ENCODE peak calls at places on chromosomes 7 and 10, in four cellular contexts. Z is fibroblast of pulmonary artery; J is effector memory CD4-positive, alpha-beta T cell; R is psoas muscle. Q is an unnamed sample.

GRCh38 chr10:53222806-53223205 is 450.2 kb upstream of the MBL2 start:
- DNase-seq in Z (no peak), R (no peak), J (no peak), Q (no peak)

GRCh38 chr10:92242910-92243671 is 47.8 kb downstream of the CPEB3 start:
- DNase-seq in R (peak), J (no peak), Z (peak), Q (no peak)

GRCh38 chr7:101632641-101633040 is 3.5 kb upstream of the MYL10 start:
- DNase-seq in Z (no peak), R (no peak), J (no peak), Q (no peak)

GRCh38 chr7:128805225-128805624 is 13.5 kb downstream of the CCDC136 start:
- DNase-seq in Z (no peak), J (no peak), R (no peak), Q (no peak)

GRCh38 chr10:99938563-99938962 is 71.2 kb downstream of the DNMBP start:
- DNase-seq in R (no peak), J (no peak), Z (peak), Q (no peak)

GRCh38 chr7:114085592-114086490 is 167.0 kb upstream of the PPP1R3A start:
- DNase-seq in J (no peak), R (peak), Z (peak), Q (no peak)

GRCh38 chr10:70693619-70694286 is 21.4 kb downstream of the ADAMTS14 start:
- DNase-seq in R (peak), J (no peak), Z (peak), Q (no peak)

GRCh38 chr10:43396061-43396927 is 12.7 kb downstream of the HNRNPF start:
- DNase-seq in Z (peak), R (peak), J (peak), Q (no peak)

GRCh38 chr10:130936844-130937243 is 374.7 kb downstream of the TCERG1L start:
- DNase-seq in J (no peak), R (no peak), Z (no peak), Q (no peak)

GRCh38 chr7:2658941-2659340 is 27.2 kb downstream of the TTYH3 start:
- DNase-seq in R (no peak), J (no peak), Z (no peak), Q (no peak)

GRCh38 chr10:29557665-29558064 is 77.1 kb downstream of the SVIL start:
- DNase-seq in Z (no peak), J (no peak), R (no peak), Q (no peak)

GRCh38 chr7:142301923-142302550 is 44.2 kb upstream of the PRSS58 start:
- DNase-seq in R (no peak), J (no peak), Z (no peak), Q (no peak)

GRCh38 chr7:73770002-73770859 is at the start of gene CLDN3:
- DNase-seq in Z (no peak), J (no peak), R (peak), Q (no peak)

GRCh38 chr10:29627201-29628105 is 7.3 kb downstream of the SVIL start:
- DNase-seq in Z (peak), R (no peak), J (no peak), Q (no peak)

GRCh38 chr10:102603946-102604345 is 40.3 kb upstream of the TRIM8 start:
- DNase-seq in R (no peak), J (no peak), Z (peak), Q (no peak)

GRCh38 chr7:84073476-84073875 is 121.1 kb downstream of the SEMA3A start:
- DNase-seq in R (no peak), J (no peak), Z (peak), Q (no peak)

GRCh38 chr7:88789480-88790064 is 6.0 kb downstream of the TEX47 start:
- DNase-seq in J (no peak), Z (peak), R (no peak), Q (no peak)

GRCh38 chr7:127986581-127987461 is 44.4 kb downstream of the LRRC4 start:
- DNase-seq in R (no peak), Z (no peak), J (no peak), Q (no peak)

GRCh38 chr10:116444527-116445142 is 17.0 kb downstream of the PNLIPRP3 start:
- DNase-seq in Z (peak), R (no peak), J (no peak), Q (no peak)

GRCh38 chr10:86969421-86970041 is 1.2 kb downstream of the ADIRF start:
- DNase-seq in R (peak), Z (no peak), J (no peak), Q (no peak)

GRCh38 chr10:70135046-70135445 is 2.4 kb upstream of the AIFM2 start:
- DNase-seq in J (no peak), R (no peak), Z (no peak), Q (no peak)

GRCh38 chr10:112275512-112276245 is 7.5 kb upstream of the TECTB start:
- DNase-seq in R (no peak), J (no peak), Z (no peak), Q (no peak)

GRCh38 chr7:103795112-103795511 is 194.3 kb downstream of the RELN start:
- DNase-seq in J (no peak), Z (no peak), R (no peak), Q (no peak)

GRCh38 chr7:5448378-5449042 is 24.9 kb upstream of the TNRC18 start:
- DNase-seq in R (no peak), Z (no peak), J (no peak), Q (no peak)

GRCh38 chr7:79268730-79269129 is 184.7 kb downstream of the MAGI2 start:
- DNase-seq in R (no peak), J (no peak), Z (no peak), Q (no peak)

GRCh38 chr10:126618466-126618865 is 52.0 kb downstream of the C10orf90 start:
- DNase-seq in J (no peak), Z (no peak), R (no peak), Q (no peak)

GRCh38 chr7:38283107-38283506 is 9.7 kb upstream of the TARP start:
- DNase-seq in J (no peak), Z (no peak), R (no peak), Q (no peak)

GRCh38 chr10:32377458-32378370 is 30.8 kb upstream of the EPC1 start:
- DNase-seq in Z (peak), J (no peak), R (no peak), Q (no peak)

GRCh38 chr7:100396421-100396982 is 23.2 kb downstream of the PILRA start:
- DNase-seq in R (no peak), J (no peak), Z (no peak), Q (no peak)

GRCh38 chr10:130226012-130226411 is 89.8 kb downstream of the GLRX3 start:
- DNase-seq in R (no peak), J (no peak), Z (no peak), Q (no peak)

GRCh38 chr7:158740657-158741293 is 36.2 kb upstream of the NCAPG2 start:
- DNase-seq in Z (peak), J (no peak), R (no peak), Q (no peak)

GRCh38 chr10:63901916-63902315 is 380.7 kb downstream of the REEP3 start:
- DNase-seq in R (no peak), Z (peak), J (no peak), Q (no peak)

GRCh38 chr10:78555128-78555527 is 513.6 kb upstream of the ZMIZ1 start:
- DNase-seq in J (no peak), Z (no peak), R (no peak), Q (no peak)
- H3K4me3 ChIP-seq in J (no peak), Z (no peak), R (no peak), Q (no peak)

GRCh38 chr7:16099302-16099832 is 322.0 kb downstream of the CRPPA start:
- DNase-seq in J (no peak), Z (no peak), R (no peak), Q (no peak)

GRCh38 chr7:16092711-16093110 is 328.6 kb downstream of the CRPPA start:
- DNase-seq in J (no peak), Z (no peak), R (no peak), Q (no peak)

GRCh38 chr7:16098058-16098457 is 323.3 kb downstream of the CRPPA start:
- DNase-seq in J (no peak), Z (peak), R (no peak), Q (no peak)

GRCh38 chr7:16094651-16095050 is 326.7 kb downstream of the CRPPA start:
- DNase-seq in J (no peak), Z (no peak), R (no peak), Q (no peak)

DNA sequence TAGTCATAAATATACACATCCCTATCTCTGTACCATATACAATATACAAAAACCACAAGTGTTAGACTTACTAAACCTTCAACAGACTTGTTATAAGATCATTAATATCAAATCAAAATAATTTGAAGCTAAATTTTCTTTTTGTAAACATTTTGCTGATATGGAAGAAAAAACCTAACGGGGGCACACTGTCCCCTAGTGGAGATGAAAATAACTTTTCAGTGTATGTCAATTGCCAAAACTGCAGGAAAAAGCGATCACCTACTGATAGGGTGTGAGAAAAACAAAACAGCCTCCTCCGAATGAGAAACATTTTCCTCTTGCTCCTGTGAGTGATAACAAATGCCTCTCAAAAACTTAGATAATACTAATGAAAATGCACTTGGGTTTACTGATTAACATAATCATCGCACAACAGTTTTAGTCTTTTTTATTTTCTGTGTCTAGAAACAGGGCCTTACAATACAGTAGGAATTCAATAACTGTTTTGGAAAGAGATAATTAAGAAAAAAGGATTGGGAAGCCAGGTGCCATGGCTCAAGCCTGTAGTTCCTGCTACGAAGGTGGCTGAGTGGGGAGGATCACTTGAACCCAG is 322.7 kb downstream of the CRPPA start:
- DNase-seq in J (no peak), Z (peak), R (no peak), Q (no peak)
- H3K4me3 ChIP-seq in J (no peak), Z (no peak), R (no peak), Q (no peak)

GRCh38 chr7:98879989-98880337 is 1.6 kb downstream of the TRRAP start:
- DNase-seq in J (no peak), R (no peak), Z (no peak), Q (no peak)
- H3K4me3 ChIP-seq in J (peak), R (peak), Z (peak), Q (peak)

GRCh38 chr10:23194966-23195845 is 3.1 kb downstream of the PTF1A start:
- DNase-seq in J (no peak), R (no peak), Z (no peak), Q (no peak)

GRCh38 chr10:23193435-23194074 is 1.4 kb downstream of the PTF1A start:
- DNase-seq in J (no peak), R (no peak), Z (no peak), Q (no peak)

GRCh38 chr10:23195846-23196200 is 3.7 kb downstream of the PTF1A start:
- DNase-seq in J (no peak), Z (no peak), R (no peak), Q (no peak)

GRCh38 chr10:23192741-23193434 is 776 bp downstream of the PTF1A start:
- DNase-seq in R (no peak), J (no peak), Z (no peak), Q (no peak)

GRCh38 chr10:23194471-23194965 is 2.4 kb downstream of the PTF1A start:
- DNase-seq in Z (no peak), J (no peak), R (no peak), Q (no peak)
- H3K4me3 ChIP-seq in Z (no peak), J (no peak), R (peak), Q (no peak)

GRCh38 chr10:11440250-11441150 is 170.9 kb downstream of the USP6NL start:
- DNase-seq in R (no peak), Z (no peak), J (no peak), Q (no peak)
- H3K4me3 ChIP-seq in R (no peak), Z (no peak), J (peak), Q (no peak)

GRCh38 chr7:157682946-157683239 is 346.1 kb downstream of the DNAJB6 start:
- DNase-seq in J (no peak), R (no peak), Z (no peak), Q (no peak)

GRCh38 chr7:157683251-157684156 is 346.7 kb downstream of the DNAJB6 start:
- DNase-seq in J (no peak), R (no peak), Z (no peak), Q (no peak)

GRCh38 chr7:157685430-157686284 is 348.9 kb downstream of the DNAJB6 start:
- DNase-seq in R (no peak), J (no peak), Z (no peak), Q (no peak)

GRCh38 chr7:157684596-157685429 is 348.0 kb downstream of the DNAJB6 start:
- DNase-seq in Z (no peak), R (no peak), J (no peak), Q (no peak)

GRCh38 chr7:157684157-157684595 is 347.4 kb downstream of the DNAJB6 start:
- DNase-seq in R (no peak), J (no peak), Z (no peak), Q (no peak)
- H3K4me3 ChIP-seq in R (peak), J (no peak), Z (no peak), Q (no peak)

DNA sequence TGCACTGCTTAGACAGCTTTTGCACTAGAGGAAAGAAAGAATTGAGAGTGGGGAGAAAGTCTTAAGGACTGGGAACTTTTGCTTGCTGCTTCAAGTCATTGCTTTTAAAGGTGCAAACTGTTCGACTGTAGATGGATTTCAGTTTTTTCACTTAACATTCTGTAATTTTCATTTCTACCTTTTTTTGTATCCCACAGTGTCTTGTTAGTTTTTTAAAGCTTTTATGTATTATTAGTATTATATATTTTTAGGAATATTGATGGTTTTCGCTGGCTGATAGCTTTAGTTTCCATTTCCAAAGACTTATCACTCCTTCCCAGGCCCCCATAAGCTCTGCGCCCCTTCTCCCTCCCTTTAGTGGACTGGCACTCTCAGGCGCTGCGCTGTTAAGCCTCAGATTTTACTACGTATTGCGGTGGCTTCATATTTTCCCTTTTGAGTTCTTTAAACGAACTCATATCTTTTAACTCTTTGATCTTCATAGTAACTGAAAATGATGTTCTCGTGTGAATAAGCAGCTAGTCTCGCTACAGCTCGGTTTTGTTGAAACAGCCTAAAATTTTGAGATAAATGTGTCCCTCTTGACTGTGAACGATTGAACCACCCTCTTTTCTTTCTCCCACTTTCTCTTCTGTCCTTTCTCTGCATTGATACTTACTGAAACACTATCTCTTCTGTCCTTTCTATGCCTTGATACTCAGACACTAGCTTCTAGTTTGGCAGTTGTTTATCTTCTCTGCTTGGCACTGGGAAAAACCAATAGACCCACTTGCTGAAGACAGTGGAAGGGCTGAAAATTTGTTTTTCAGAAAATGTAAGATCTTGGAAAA is 2.5 kb upstream of the ETV1 start:
- DNase-seq in R (no peak), Z (peak), J (no peak), Q (no peak)
- H3K4me3 ChIP-seq in R (peak), Z (peak), J (peak), Q (peak)

GRCh38 chr7:28128608-28129007 is 52.0 kb downstream of the JAZF1 start:
- DNase-seq in J (no peak), R (no peak), Z (peak), Q (no peak)
- H3K4me3 ChIP-seq in J (no peak), R (no peak), Z (no peak), Q (no peak)

GRCh38 chr10:84365339-84365881 is 37.0 kb downstream of the CCSER2 start:
- DNase-seq in J (no peak), Z (no peak), R (no peak), Q (no peak)

GRCh38 chr10:84363434-84363833 is 35.0 kb downstream of the CCSER2 start:
- DNase-seq in J (no peak), Z (no peak), R (no peak), Q (no peak)

GRCh38 chr10:84356951-84357350 is 28.6 kb downstream of the CCSER2 start:
- DNase-seq in J (no peak), Z (no peak), R (no peak), Q (no peak)

GRCh38 chr10:84358743-84359142 is 30.4 kb downstream of the CCSER2 start:
- DNase-seq in R (no peak), J (no peak), Z (no peak), Q (no peak)

GRCh38 chr10:84360634-84361365 is 32.4 kb downstream of the CCSER2 start:
- DNase-seq in Z (peak), R (no peak), J (no peak), Q (no peak)
- H3K4me3 ChIP-seq in Z (peak), R (peak), J (no peak), Q (no peak)